ENCODE peak calls at places on chromosomes 13 and 19, in ten cellular contexts. J, O, Z, G, I, T, A, H, P and U are unnamed samples. For H3K36me3, the result is how much of the 10 kb centered on the place peaks cover.

GRCh38 chr19:52464798-52465470 is 11.6 kb downstream of the ZNF578 start:
- DNase-seq in A (no peak), H (no peak), P (no peak), G (no peak), Z (no peak), O (no peak), I (no peak), T (no peak), J (no peak), U (no peak)

GRCh38 chr13:94196426-94196825 is 283.1 kb downstream of the DCT start:
- DNase-seq in G (no peak), Z (no peak), H (no peak), J (no peak), T (no peak), O (no peak), A (peak), I (no peak), P (no peak), U (no peak)

GRCh38 chr19:56840452-56841193 is at the start of the genes PEG3 and ZIM2:
- DNase-seq in H (peak), T (no peak), Z (no peak), G (no peak), I (no peak), J (peak), P (peak), A (peak), O (no peak), U (no peak)

GRCh38 chr19:5652261-5652660 is 28.1 kb downstream of the MICOS13 start:
- DNase-seq in Z (no peak), A (no peak), H (no peak), P (no peak), J (no peak), O (no peak), G (no peak), T (no peak), I (no peak), U (no peak)

GRCh38 chr13:65600702-65601101 is 1629.4 kb downstream of the PCDH9 start:
- DNase-seq in A (peak), H (no peak), T (no peak), I (no peak), G (no peak), P (no peak), Z (peak), J (no peak), O (no peak), U (no peak)

GRCh38 chr19:56071151-56071550 is 49.9 kb downstream of the ZNF787 start:
- DNase-seq in A (no peak), Z (peak), J (no peak), P (no peak), I (no peak), H (no peak), G (no peak), O (no peak), T (no peak), U (peak)

GRCh38 chr13:63737418-63737817 is 2321.8 kb upstream of the PCDH20 start:
- DNase-seq in Z (no peak), G (no peak), T (no peak), A (no peak), I (no peak), P (no peak), H (no peak), J (no peak), O (no peak), U (no peak)

GRCh38 chr13:102452831-102453230 is 51.0 kb upstream of the FGF14 start:
- DNase-seq in T (no peak), P (no peak), A (peak), J (no peak), Z (no peak), I (no peak), O (no peak), H (no peak), G (peak), U (no peak)

GRCh38 chr19:51716925-51717324 is 6.9 kb downstream of the HAS1 start:
- DNase-seq in A (no peak), T (no peak), H (no peak), Z (no peak), G (no peak), J (no peak), I (no peak), P (no peak), O (no peak), U (no peak)

GRCh38 chr13:91661692-91662490 is 263.5 kb downstream of the GPC5 start:
- DNase-seq in H (no peak), G (no peak), O (no peak), J (no peak), T (no peak), I (no peak), Z (no peak), P (no peak), A (no peak), U (no peak)

GRCh38 chr13:93847162-93847561 is 620.6 kb downstream of the GPC6 start:
- DNase-seq in G (peak), A (peak), P (no peak), O (no peak), I (no peak), H (no peak), J (no peak), T (no peak), Z (peak), U (no peak)

GRCh38 chr13:58488251-58488650 is 856.7 kb downstream of the PCDH17 start:
- DNase-seq in G (no peak), P (no peak), H (no peak), O (no peak), T (no peak), Z (no peak), I (no peak), J (no peak), A (no peak), U (no peak)

GRCh38 chr13:36819811-36820140 is 754 bp downstream of the RFXAP start:
- DNase-seq in T (no peak), H (no peak), O (peak), J (no peak), I (peak), Z (peak), G (peak), A (peak), P (no peak), U (no peak)

GRCh38 chr19:58361900-58362271 is 665 bp downstream of the ZNF497 start:
- DNase-seq in O (peak), Z (peak), G (no peak), J (peak), I (peak), P (peak), T (no peak), A (no peak), H (peak), U (no peak)

GRCh38 chr13:102460806-102461205 is 59.0 kb upstream of the FGF14 start:
- DNase-seq in J (no peak), A (no peak), I (no peak), Z (no peak), P (no peak), T (no peak), H (no peak), O (no peak), G (no peak), U (no peak)

GRCh38 chr13:45519473-45519872 is 54.7 kb downstream of the COG3 start:
- DNase-seq in Z (no peak), T (no peak), A (no peak), H (no peak), O (no peak), I (no peak), G (no peak), P (no peak), J (no peak), U (no peak)

GRCh38 chr13:82688400-82688999 is 1193.8 kb downstream of the SLITRK1 start:
- DNase-seq in A (peak), T (no peak), H (no peak), I (no peak), J (no peak), O (peak), Z (peak), G (peak), P (no peak), U (no peak)

GRCh38 chr13:43258771-43259170 is 235.4 kb downstream of the DNAJC15 start:
- DNase-seq in J (no peak), G (peak), P (no peak), O (no peak), A (no peak), H (no peak), Z (peak), I (no peak), T (no peak), U (no peak)

GRCh38 chr19:3265432-3265831 is 41.0 kb downstream of the CELF5 start:
- DNase-seq in Z (no peak), T (no peak), O (no peak), J (no peak), I (no peak), P (no peak), G (no peak), A (no peak), H (no peak), U (no peak)

GRCh38 chr13:98541211-98541610 is 35.7 kb downstream of the STK24 start:
- DNase-seq in A (no peak), H (no peak), T (no peak), G (no peak), P (no peak), I (no peak), Z (no peak), O (no peak), J (no peak), U (no peak)

GRCh38 chr13:110607675-110608224 is 7.6 kb upstream of the NAXD start:
- DNase-seq in T (no peak), J (no peak), A (no peak), P (no peak), Z (no peak), G (no peak), O (no peak), I (no peak), H (no peak), U (no peak)

GRCh38 chr19:44807652-44808462 is 1.0 kb upstream of the BCAM start:
- DNase-seq in Z (peak), A (peak), G (peak), H (no peak), I (no peak), T (peak), P (peak), J (peak), O (no peak), U (peak)

GRCh38 chr19:30024091-30024490 is 82.1 kb downstream of the URI1 start:
- DNase-seq in P (no peak), I (no peak), T (no peak), O (no peak), J (no peak), H (no peak), G (no peak), A (no peak), Z (no peak), U (no peak)

GRCh38 chr13:70523622-70524021 is 415.4 kb upstream of the KLHL1 start:
- DNase-seq in O (no peak), T (peak), J (no peak), G (no peak), A (peak), I (no peak), Z (no peak), H (no peak), P (no peak), U (no peak)

GRCh38 chr13:25874907-25875306 is 176.9 kb downstream of the SHISA2 start:
- DNase-seq in H (no peak), A (no peak), J (no peak), G (no peak), Z (no peak), I (peak), O (peak), P (no peak), T (no peak), U (peak)

GRCh38 chr19:6172074-6172863 is 36.8 kb downstream of the ACSBG2 start:
- DNase-seq in T (no peak), I (no peak), H (no peak), G (no peak), O (no peak), Z (no peak), P (no peak), J (no peak), A (no peak), U (no peak)

DNA sequence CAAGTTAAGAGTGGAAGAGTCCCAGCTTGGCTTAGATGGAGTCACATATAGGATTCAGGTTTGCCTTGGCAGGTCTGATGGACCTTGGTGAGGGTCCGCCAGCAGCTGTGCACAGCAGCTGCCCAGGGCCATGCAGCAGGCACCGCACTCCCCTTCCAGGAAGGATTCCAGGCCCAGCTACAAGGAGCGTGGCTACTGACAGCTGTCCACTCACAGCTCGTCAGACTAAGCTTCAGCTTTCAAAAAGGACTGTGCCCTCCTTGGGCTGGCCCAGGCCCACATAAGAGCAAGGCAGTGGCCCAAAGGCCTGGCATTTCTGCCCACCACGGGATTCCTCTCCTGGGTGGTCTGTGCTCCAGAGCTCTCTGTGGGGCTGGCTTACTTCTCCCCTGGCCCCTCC is 68.4 kb downstream of the ALOX5AP start:
- DNase-seq in H (no peak), I (no peak), J (no peak), T (no peak), A (no peak), O (no peak), Z (no peak), G (no peak), P (no peak), U (no peak)
- H3K4me3 ChIP-seq in H (peak), I (no peak), J (no peak), T (peak), A (peak), O (no peak), Z (no peak), G (no peak), P (peak), U (no peak)

DNA sequence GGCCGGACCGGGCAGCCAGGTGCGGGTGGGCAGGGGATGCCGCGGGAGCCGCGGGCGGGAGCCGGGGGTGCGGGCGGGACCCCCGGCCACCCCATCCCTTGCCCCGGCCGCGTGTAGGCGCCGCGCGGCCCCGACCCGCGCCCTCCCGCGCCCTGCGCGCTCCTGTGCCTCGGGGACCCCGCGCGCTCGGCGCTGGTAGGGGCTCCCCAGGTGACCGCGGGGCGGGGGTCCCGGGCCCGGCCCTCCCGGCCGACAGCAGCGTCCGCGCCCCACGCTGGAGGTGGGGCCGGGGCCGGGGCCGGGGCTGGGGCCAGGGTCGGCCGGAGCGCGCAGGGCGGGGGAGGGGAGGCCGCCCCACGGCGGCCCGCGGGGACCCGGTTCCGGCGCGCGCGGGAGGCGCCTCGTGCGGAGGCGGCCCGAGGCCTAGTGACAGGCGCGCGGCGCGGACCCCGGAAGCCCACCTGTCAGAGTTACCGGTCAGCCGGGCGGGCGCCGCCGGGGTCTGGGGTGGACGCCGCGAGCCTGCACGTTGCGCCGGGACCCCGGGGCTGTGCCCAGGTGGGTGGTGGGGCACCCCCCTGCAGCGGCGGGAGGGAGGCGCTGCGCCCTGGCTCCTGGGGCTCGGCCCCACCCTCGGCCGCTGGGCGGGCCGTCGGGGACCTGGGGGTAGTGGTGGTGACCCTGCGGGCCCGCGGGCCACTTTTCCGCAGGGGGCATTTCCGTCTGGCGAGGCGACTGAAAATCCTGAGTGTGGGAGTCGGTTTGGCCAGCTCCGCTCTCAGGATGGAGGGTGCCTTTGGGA is 518 bp downstream of the TFDP1 start:
- DNase-seq in O (no peak), T (no peak), P (no peak), Z (peak), J (peak), I (no peak), H (peak), G (peak), A (peak), U (peak)
- H3K36me3 ChIP-seq in O (under half), T (under half), P (under half), Z (under half), J (under half), I (under half), H (under half), G (under half), A (under half), U (under half)

GRCh38 chr13:40026174-40026585 is 370.7 kb downstream of the COG6 start:
- DNase-seq in P (no peak), T (no peak), A (no peak), J (no peak), I (no peak), H (no peak), G (peak), Z (no peak), O (peak), U (no peak)
- H3K4me3 ChIP-seq in P (no peak), T (no peak), A (no peak), J (no peak), I (no peak), H (no peak), G (no peak), Z (no peak), O (peak), U (no peak)

GRCh38 chr19:48258350-48258749 is 2.6 kb upstream of the CARD8 start:
- DNase-seq in O (peak), G (no peak), T (no peak), A (no peak), I (peak), P (no peak), J (no peak), Z (no peak), H (no peak), U (peak)
- H3K36me3 ChIP-seq in O (under half), G (under half), T (under half), A (under half), I (under half), P (under half), J (under half), Z (under half), H (under half), U (under half)

GRCh38 chr19:14091086-14091884 is 734 bp upstream of the SAMD1 start:
- DNase-seq in J (peak), P (peak), H (no peak), A (peak), O (peak), G (peak), Z (peak), I (no peak), T (peak), U (peak)

GRCh38 chr19:14090509-14091085 is at the start of gene SAMD1:
- DNase-seq in P (peak), A (peak), I (peak), G (peak), H (peak), Z (peak), T (peak), J (peak), O (peak), U (peak)

GRCh38 chr19:14089412-14089661 is 1.2 kb downstream of the SAMD1 start:
- DNase-seq in H (no peak), A (peak), G (no peak), O (no peak), P (no peak), J (no peak), T (peak), Z (peak), I (no peak), U (peak)

GRCh38 chr19:14089662-14090508 is 666 bp downstream of the SAMD1 start:
- DNase-seq in O (peak), T (peak), A (peak), H (peak), I (peak), J (peak), G (peak), Z (peak), P (no peak), U (peak)

GRCh38 chr19:14088634-14089411 is 1.7 kb downstream of the SAMD1 start:
- DNase-seq in I (no peak), A (no peak), J (no peak), O (no peak), P (no peak), Z (no peak), H (no peak), G (no peak), T (no peak), U (no peak)
- H3K4me3 ChIP-seq in I (no peak), A (peak), J (no peak), O (no peak), P (peak), Z (peak), H (peak), G (no peak), T (no peak), U (peak)

GRCh38 chr19:40754611-40755247 is 3.7 kb downstream of the SNRPA start:
- DNase-seq in Z (peak), G (no peak), A (no peak), J (peak), P (no peak), H (no peak), O (no peak), T (no peak), I (no peak), U (no peak)
- H3K36me3 ChIP-seq in Z (under half), G (under half), A (under half), J (under half), P (under half), H (under half), O (under half), T (half or more), I (under half), U (half or more)

DNA sequence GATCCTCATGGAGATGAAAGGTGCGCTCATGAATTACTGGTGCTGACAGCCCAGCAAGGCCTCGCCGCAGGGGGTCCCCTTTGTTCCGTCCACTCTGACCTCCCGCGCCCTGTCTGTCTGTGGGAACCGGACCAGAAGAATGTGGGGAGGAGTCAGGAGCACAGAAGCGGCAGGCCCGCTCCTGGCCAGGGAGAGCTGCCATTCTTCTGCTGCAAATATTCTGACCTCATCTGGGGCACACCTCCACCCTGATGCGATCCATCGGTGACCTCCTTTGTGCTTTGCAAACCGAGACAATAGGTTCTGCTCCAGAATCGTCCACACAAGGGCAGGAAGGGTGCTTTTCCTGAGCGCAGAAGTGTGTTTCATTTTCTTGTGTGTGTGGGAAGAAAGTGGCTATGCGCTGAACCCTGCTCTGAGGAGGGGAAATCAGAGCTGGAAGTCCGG is 138.0 kb downstream of the SOX1 start:
- DNase-seq in H (no peak), G (no peak), T (no peak), A (no peak), O (no peak), P (no peak), J (peak), I (no peak), Z (no peak), U (no peak)
- H3K4me3 ChIP-seq in H (no peak), G (no peak), T (no peak), A (no peak), O (no peak), P (peak), J (no peak), I (no peak), Z (no peak), U (no peak)

GRCh38 chr19:18922228-18922985 is 2.9 kb downstream of the DDX49 start:
- DNase-seq in O (no peak), G (no peak), J (no peak), Z (no peak), P (no peak), A (no peak), T (no peak), I (no peak), H (no peak), U (no peak)
- H3K36me3 ChIP-seq in O (under half), G (under half), J (under half), Z (under half), P (under half), A (under half), T (half or more), I (under half), H (under half), U (half or more)